ENCODE peak calls at places on chromosomes 16 and 17, in six cellular contexts. One of them, this sample, is unnamed.

GRCh38 chr17:10879110-10879509 is 41.2 kb upstream of the PIRT start:
- DNase-seq in lower lobe of right lung: no peak
- DNase-seq in foreskin fibroblast: no peak
- DNase-seq in Caco-2: peak
- DNase-seq in ovary: no peak
- DNase-seq in MCF 10A: no peak
- DNase-seq in this sample: peak

GRCh38 chr17:64706224-64707076 is 44.3 kb upstream of the SMURF2 start:
- DNase-seq in lower lobe of right lung: no peak
- DNase-seq in ovary: no peak
- DNase-seq in MCF 10A: peak
- DNase-seq in Caco-2: no peak
- DNase-seq in foreskin fibroblast: peak
- DNase-seq in this sample: peak

GRCh38 chr16:86882586-86883280 is 304.4 kb downstream of the FOXL1 start:
- DNase-seq in Caco-2: no peak
- DNase-seq in foreskin fibroblast: peak
- DNase-seq in MCF 10A: peak
- DNase-seq in lower lobe of right lung: no peak
- DNase-seq in ovary: peak
- DNase-seq in this sample: no peak

GRCh38 chr16:55872130-55872529 is 3.0 kb downstream of the CES5A start:
- DNase-seq in foreskin fibroblast: no peak
- DNase-seq in ovary: no peak
- DNase-seq in Caco-2: no peak
- DNase-seq in lower lobe of right lung: no peak
- DNase-seq in MCF 10A: no peak
- DNase-seq in this sample: no peak

GRCh38 chr16:52346709-52347108 is 200.2 kb downstream of the TOX3 start:
- DNase-seq in foreskin fibroblast: no peak
- DNase-seq in Caco-2: no peak
- DNase-seq in ovary: no peak
- DNase-seq in MCF 10A: no peak
- DNase-seq in lower lobe of right lung: no peak
- DNase-seq in this sample: no peak

GRCh38 chr17:1474402-1475189 is 17.9 kb downstream of the MYO1C start:
- DNase-seq in Caco-2: no peak
- DNase-seq in foreskin fibroblast: no peak
- DNase-seq in lower lobe of right lung: no peak
- DNase-seq in MCF 10A: no peak
- DNase-seq in ovary: no peak
- DNase-seq in this sample: no peak

GRCh38 chr16:84509032-84509950 is 4.8 kb upstream of the MEAK7 start:
- DNase-seq in foreskin fibroblast: no peak
- DNase-seq in lower lobe of right lung: peak
- DNase-seq in Caco-2: no peak
- DNase-seq in ovary: peak
- DNase-seq in MCF 10A: no peak
- DNase-seq in this sample: no peak

GRCh38 chr16:84368327-84368996 is at the start of gene ATP2C2:
- DNase-seq in ovary: no peak
- DNase-seq in MCF 10A: peak
- DNase-seq in Caco-2: peak
- DNase-seq in foreskin fibroblast: no peak
- DNase-seq in lower lobe of right lung: peak
- DNase-seq in this sample: peak

GRCh38 chr17:65293584-65294183 is 156.5 kb downstream of the RGS9 start:
- DNase-seq in ovary: no peak
- DNase-seq in foreskin fibroblast: no peak
- DNase-seq in Caco-2: no peak
- DNase-seq in lower lobe of right lung: no peak
- DNase-seq in MCF 10A: no peak
- DNase-seq in this sample: no peak

GRCh38 chr17:78019367-78019975 is 61.0 kb downstream of the TNRC6C start:
- DNase-seq in foreskin fibroblast: peak
- DNase-seq in ovary: no peak
- DNase-seq in Caco-2: no peak
- DNase-seq in lower lobe of right lung: no peak
- DNase-seq in MCF 10A: peak
- DNase-seq in this sample: no peak

GRCh38 chr16:87161822-87162676 is 155.1 kb downstream of the C16orf95 start:
- DNase-seq in ovary: no peak
- DNase-seq in lower lobe of right lung: no peak
- DNase-seq in Caco-2: no peak
- DNase-seq in foreskin fibroblast: no peak
- DNase-seq in MCF 10A: no peak
- DNase-seq in this sample: no peak

DNA sequence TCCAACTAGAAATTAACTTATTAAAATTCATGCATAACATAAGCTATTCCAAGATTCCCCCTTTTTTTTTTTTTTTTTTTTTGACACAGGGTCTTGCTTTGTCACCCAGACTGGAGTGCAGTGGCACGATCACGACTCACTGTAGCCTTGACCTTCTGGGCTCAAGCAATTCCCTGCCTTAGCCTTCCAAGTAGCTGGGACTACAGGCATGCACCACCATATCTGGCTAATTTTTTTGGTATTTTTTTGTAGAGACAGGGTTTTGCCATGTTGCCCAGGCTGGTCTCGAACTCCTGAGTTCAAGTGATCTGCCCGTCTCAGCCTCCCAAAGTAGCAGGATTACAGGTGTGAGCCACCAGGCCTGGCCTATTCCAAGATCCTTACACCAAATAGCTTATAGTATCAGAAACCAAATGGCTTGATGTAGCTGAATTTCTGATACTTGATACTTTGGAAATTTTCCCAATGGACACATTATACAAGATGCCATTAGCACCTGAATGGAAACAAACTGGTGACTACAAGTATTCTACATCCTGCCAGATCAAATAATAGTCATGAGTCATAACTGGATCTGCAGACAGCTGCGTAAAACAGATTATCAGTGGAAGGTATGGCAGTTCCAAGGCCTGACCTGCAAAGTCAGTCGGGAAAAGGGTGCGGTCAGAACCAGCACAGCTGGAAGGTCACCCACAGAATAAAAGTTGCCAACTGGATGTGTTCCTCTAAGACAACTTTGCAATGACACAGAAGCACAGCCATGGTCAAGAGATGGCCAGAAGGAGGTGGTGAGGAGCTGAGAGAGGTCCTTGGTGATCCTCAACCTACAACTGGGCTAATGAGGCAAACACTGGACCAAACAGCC is 14.5 kb downstream of the TUBG1 start:
- DNase-seq in lower lobe of right lung: no peak
- DNase-seq in foreskin fibroblast: peak
- DNase-seq in MCF 10A: peak
- DNase-seq in Caco-2: no peak
- DNase-seq in ovary: no peak
- DNase-seq in this sample: peak
- TF ChIP-seq CTCF in lower lobe of right lung: no peak
- TF ChIP-seq CTCF in foreskin fibroblast: no peak
- TF ChIP-seq CTCF in MCF 10A: no peak
- TF ChIP-seq CTCF in Caco-2: no peak
- TF ChIP-seq CTCF in ovary: no peak
- TF ChIP-seq CTCF in this sample: no peak

DNA sequence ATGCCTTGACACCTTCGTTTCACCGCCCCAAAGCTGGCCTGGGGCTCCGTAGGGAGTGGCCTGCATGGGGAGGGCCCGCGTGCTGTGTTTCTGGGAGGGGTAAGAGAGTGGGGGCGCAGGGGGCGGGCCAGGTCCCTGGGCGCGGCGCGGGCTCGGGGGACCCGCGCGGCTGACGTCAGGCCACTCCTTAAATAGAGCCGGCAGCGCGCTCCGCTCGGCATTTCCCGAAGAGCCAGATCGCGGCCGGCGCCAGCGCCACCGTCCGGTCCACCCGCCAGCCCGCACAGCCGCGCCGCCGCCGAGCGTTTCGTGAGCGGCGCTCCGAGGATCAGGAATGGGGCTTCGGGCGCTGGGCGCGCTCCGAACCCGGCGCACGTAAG is at the start of gene HS3ST2:
- DNase-seq in ovary: peak
- DNase-seq in foreskin fibroblast: peak
- DNase-seq in Caco-2: no peak
- DNase-seq in MCF 10A: peak
- DNase-seq in lower lobe of right lung: peak
- DNase-seq in this sample: no peak
- TF ChIP-seq CTCF in ovary: no peak
- TF ChIP-seq CTCF in foreskin fibroblast: peak
- TF ChIP-seq CTCF in Caco-2: no peak
- TF ChIP-seq CTCF in MCF 10A: peak
- TF ChIP-seq CTCF in lower lobe of right lung: no peak
- TF ChIP-seq CTCF in this sample: no peak

DNA sequence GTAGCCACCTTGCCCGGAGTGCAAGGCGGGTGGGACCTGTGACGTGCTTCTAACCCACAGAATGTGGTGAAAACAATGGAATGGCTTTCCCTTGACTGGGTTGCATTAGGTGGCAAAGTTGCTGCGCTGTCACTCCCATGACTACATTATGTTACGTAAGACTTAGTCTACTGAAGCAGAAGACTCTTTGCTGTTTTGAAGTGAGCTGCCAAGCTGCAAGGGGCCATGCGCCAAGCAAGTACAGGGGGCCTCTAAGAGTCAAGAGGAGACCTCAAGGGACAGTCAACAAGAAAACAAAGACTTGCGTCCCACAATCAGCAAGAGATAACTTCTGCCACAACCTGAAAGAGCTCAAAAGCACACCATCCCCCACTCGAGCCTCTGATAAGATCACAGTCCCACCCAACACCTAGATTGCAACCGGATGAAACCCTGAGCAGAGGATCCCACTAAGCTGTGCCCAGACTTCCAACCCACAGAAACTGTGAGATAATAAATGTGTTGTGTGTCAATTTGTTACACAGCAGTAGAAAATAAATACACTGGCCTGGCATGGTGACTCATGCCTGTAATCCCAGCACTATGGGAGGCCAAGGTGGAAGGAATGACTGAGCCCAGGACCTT is 16.5 kb downstream of the ANKRD11 start:
- DNase-seq in foreskin fibroblast: peak
- DNase-seq in MCF 10A: peak
- DNase-seq in lower lobe of right lung: no peak
- DNase-seq in ovary: no peak
- DNase-seq in Caco-2: no peak
- DNase-seq in this sample: no peak
- TF ChIP-seq CTCF in foreskin fibroblast: no peak
- TF ChIP-seq CTCF in MCF 10A: no peak
- TF ChIP-seq CTCF in lower lobe of right lung: no peak
- TF ChIP-seq CTCF in ovary: no peak
- TF ChIP-seq CTCF in Caco-2: no peak
- TF ChIP-seq CTCF in this sample: no peak

GRCh38 chr17:48605409-48605864 is 651 bp upstream of the HOXB6 start:
- DNase-seq in Caco-2: no peak
- DNase-seq in ovary: no peak
- DNase-seq in lower lobe of right lung: no peak
- DNase-seq in foreskin fibroblast: no peak
- DNase-seq in MCF 10A: no peak
- DNase-seq in this sample: peak

GRCh38 chr17:48605991-48606891 is 1.5 kb upstream of the HOXB6 start:
- DNase-seq in MCF 10A: no peak
- DNase-seq in lower lobe of right lung: no peak
- DNase-seq in Caco-2: no peak
- DNase-seq in ovary: no peak
- DNase-seq in foreskin fibroblast: no peak
- DNase-seq in this sample: no peak

GRCh38 chr17:48601528-48602430 is 3.0 kb downstream of the HOXB6 start:
- DNase-seq in foreskin fibroblast: no peak
- DNase-seq in lower lobe of right lung: no peak
- DNase-seq in ovary: no peak
- DNase-seq in MCF 10A: no peak
- DNase-seq in Caco-2: peak
- DNase-seq in this sample: peak

GRCh38 chr17:48604770-48605329 is at the start of gene HOXB6:
- DNase-seq in foreskin fibroblast: no peak
- DNase-seq in ovary: no peak
- DNase-seq in MCF 10A: no peak
- DNase-seq in lower lobe of right lung: no peak
- DNase-seq in Caco-2: no peak
- DNase-seq in this sample: peak

GRCh38 chr17:48603959-48604769 is 622 bp downstream of the HOXB6 start:
- DNase-seq in ovary: no peak
- DNase-seq in lower lobe of right lung: no peak
- DNase-seq in MCF 10A: no peak
- DNase-seq in Caco-2: no peak
- DNase-seq in foreskin fibroblast: no peak
- DNase-seq in this sample: peak
- TF ChIP-seq CTCF in ovary: no peak
- TF ChIP-seq CTCF in lower lobe of right lung: no peak
- TF ChIP-seq CTCF in MCF 10A: no peak
- TF ChIP-seq CTCF in Caco-2: no peak
- TF ChIP-seq CTCF in foreskin fibroblast: no peak
- TF ChIP-seq CTCF in this sample: no peak

GRCh38 chr17:45104907-45105624 is 27.2 kb downstream of the PLCD3 start:
- DNase-seq in ovary: no peak
- DNase-seq in MCF 10A: no peak
- DNase-seq in lower lobe of right lung: no peak
- DNase-seq in Caco-2: no peak
- DNase-seq in foreskin fibroblast: peak
- DNase-seq in this sample: no peak
- TF ChIP-seq CTCF in ovary: no peak
- TF ChIP-seq CTCF in MCF 10A: no peak
- TF ChIP-seq CTCF in lower lobe of right lung: no peak
- TF ChIP-seq CTCF in Caco-2: no peak
- TF ChIP-seq CTCF in foreskin fibroblast: no peak
- TF ChIP-seq CTCF in this sample: no peak

GRCh38 chr17:7441202-7441705 is 1.9 kb downstream of the FGF11 start:
- DNase-seq in ovary: no peak
- DNase-seq in lower lobe of right lung: no peak
- DNase-seq in Caco-2: no peak
- DNase-seq in MCF 10A: no peak
- DNase-seq in foreskin fibroblast: no peak
- DNase-seq in this sample: no peak

GRCh38 chr17:7442142-7442541 is 2.7 kb upstream of the CHRNB1 start:
- DNase-seq in ovary: no peak
- DNase-seq in MCF 10A: no peak
- DNase-seq in Caco-2: no peak
- DNase-seq in lower lobe of right lung: no peak
- DNase-seq in foreskin fibroblast: no peak
- DNase-seq in this sample: no peak

GRCh38 chr17:7440113-7440822 is 956 bp downstream of the FGF11 start:
- DNase-seq in ovary: peak
- DNase-seq in MCF 10A: no peak
- DNase-seq in Caco-2: no peak
- DNase-seq in lower lobe of right lung: peak
- DNase-seq in foreskin fibroblast: peak
- DNase-seq in this sample: peak

GRCh38 chr17:7439462-7440112 is at the start of gene FGF11:
- DNase-seq in foreskin fibroblast: no peak
- DNase-seq in ovary: no peak
- DNase-seq in MCF 10A: no peak
- DNase-seq in Caco-2: peak
- DNase-seq in lower lobe of right lung: no peak
- DNase-seq in this sample: no peak

GRCh38 chr17:7440823-7441174 is 1.5 kb downstream of the FGF11 start:
- DNase-seq in MCF 10A: peak
- DNase-seq in Caco-2: no peak
- DNase-seq in ovary: peak
- DNase-seq in lower lobe of right lung: no peak
- DNase-seq in foreskin fibroblast: peak
- DNase-seq in this sample: no peak
- TF ChIP-seq CTCF in MCF 10A: peak
- TF ChIP-seq CTCF in Caco-2: no peak
- TF ChIP-seq CTCF in ovary: no peak
- TF ChIP-seq CTCF in lower lobe of right lung: no peak
- TF ChIP-seq CTCF in foreskin fibroblast: no peak
- TF ChIP-seq CTCF in this sample: no peak

This sample was measured in Calu3.